ENCODE peak calls at places on chromosome 11, in eight cellular contexts. B is neural progenitor cell, L is HCT116, T is GM23338, C is MM.1S, W is hepatocyte, R is PC-3, O is SK-N-SH. N is an unnamed sample.

GRCh38 chr11:22387126-22387525 is 48.9 kb downstream of the SLC17A6 start:
- DNase-seq in T (no peak), B (no peak), O (no peak), L (no peak), R (no peak), C (no peak), W (no peak), N (no peak)

GRCh38 chr11:113419426-113420003 is 31.9 kb downstream of the ANKK1 start:
- DNase-seq in W (no peak), B (no peak), O (no peak), L (no peak), C (no peak), T (peak; percentile 9), R (no peak), N (no peak)

GRCh38 chr11:119803726-119804294 is 74.8 kb upstream of the NECTIN1 start:
- DNase-seq in B (no peak), L (no peak), W (no peak), O (no peak), R (no peak), T (no peak), C (no peak), N (no peak)

GRCh38 chr11:19766810-19767209 is 54.2 kb downstream of the NAV2 start:
- DNase-seq in T (no peak), R (peak; percentile 39), L (no peak), O (no peak), C (no peak), W (no peak), B (no peak), N (no peak)

GRCh38 chr11:81492923-81493445 is 1240.7 kb downstream of the FAM181B start:
- DNase-seq in L (no peak), T (no peak), O (no peak), B (no peak), W (no peak), C (no peak), R (no peak), N (no peak)

GRCh38 chr11:88338223-88338661 is 706 bp upstream of the CTSC start:
- DNase-seq in O (peak; percentile 35), T (peak; percentile 41), C (peak; percentile 72), L (no peak), R (peak; percentile 69), W (peak; percentile 64), B (peak; percentile 14), N (peak; percentile 72)

GRCh38 chr11:12122083-12122482 is 11.7 kb downstream of the MICAL2 start:
- DNase-seq in W (no peak), L (peak; percentile 48), B (peak; percentile 52), R (peak; percentile 43), C (no peak), T (peak; percentile 82), O (no peak), N (no peak)

GRCh38 chr11:42237701-42238235 is 778.3 kb upstream of the LRRC4C start:
- DNase-seq in C (no peak), B (no peak), L (no peak), R (peak; percentile 67), W (no peak), O (no peak), T (no peak), N (no peak)

GRCh38 chr11:94134651-94135512 is 6.2 kb downstream of the PANX1 start:
- DNase-seq in C (no peak), R (peak; percentile 90), O (no peak), W (peak; percentile 50), B (no peak), T (no peak), L (no peak), N (no peak)

GRCh38 chr11:57904369-57904768 is 119.3 kb upstream of the OR9Q1 start:
- DNase-seq in W (no peak), B (no peak), T (no peak), L (no peak), O (no peak), R (no peak), C (no peak), N (no peak)

GRCh38 chr11:6655790-6656580 is at the start of gene DCHS1:
- DNase-seq in C (no peak), T (peak; percentile 75), R (no peak), O (peak; percentile 96), W (peak; percentile 53), L (no peak), B (peak; percentile 75), N (no peak)

GRCh38 chr11:111526501-111526900 is 11.9 kb downstream of the HOATZ start:
- DNase-seq in O (no peak), W (no peak), L (no peak), B (no peak), T (no peak), R (peak; percentile 59), C (peak; percentile 56), N (no peak)

GRCh38 chr11:102047305-102047924 is at the start of gene CFAP300:
- DNase-seq in R (peak; percentile 77), C (peak; percentile 61), W (peak; percentile 80), T (peak; percentile 85), B (peak; percentile 82), L (no peak), O (peak; percentile 55), N (peak; percentile 11)

GRCh38 chr11:16252373-16252772 is 104.0 kb downstream of the SOX6 start:
- DNase-seq in L (no peak), B (peak; percentile 29), C (no peak), R (peak; percentile 16), W (peak; percentile 19), T (peak; percentile 74), O (peak; percentile 0), N (no peak)

GRCh38 chr11:94546886-94547285 is 3.2 kb downstream of the FUT4 start:
- DNase-seq in C (no peak), W (peak; percentile 40), R (peak; percentile 31), O (no peak), T (no peak), L (no peak), B (no peak), N (no peak)

GRCh38 chr11:112540261-112540660 is 279.6 kb upstream of the PLET1 start:
- DNase-seq in R (no peak), L (no peak), W (no peak), C (no peak), T (no peak), O (no peak), B (no peak), N (no peak)

GRCh38 chr11:128653828-128654231 is 40.0 kb upstream of the FLI1 start:
- DNase-seq in R (peak; percentile 90), C (no peak), O (no peak), T (peak; percentile 65), L (no peak), B (peak; percentile 42), W (peak; percentile 33), N (no peak)

GRCh38 chr11:100683107-100683506 is 4.0 kb upstream of the ARHGAP42 start:
- DNase-seq in R (no peak), T (no peak), W (no peak), O (no peak), B (no peak), L (no peak), C (no peak), N (no peak)

GRCh38 chr11:100680070-100680469 is 7.0 kb upstream of the ARHGAP42 start:
- DNase-seq in W (no peak), L (no peak), R (no peak), B (no peak), C (no peak), O (no peak), T (no peak), N (no peak)

GRCh38 chr11:100681064-100681502 is 6.0 kb upstream of the ARHGAP42 start:
- DNase-seq in B (no peak), O (no peak), W (peak; percentile 77), R (peak; percentile 91), T (peak; percentile 69), L (peak; percentile 80), C (peak; percentile 96), N (peak; percentile 56)

GRCh38 chr11:100684101-100685065 is 2.7 kb upstream of the ARHGAP42 start:
- DNase-seq in T (no peak), C (peak; percentile 42), L (peak; percentile 12), R (peak; percentile 78), B (no peak), W (no peak), O (no peak), N (no peak)

GRCh38 chr11:100682247-100682969 is 4.7 kb upstream of the ARHGAP42 start:
- DNase-seq in C (peak; percentile 45), R (peak; percentile 78), O (no peak), T (peak; percentile 56), W (peak; percentile 18), B (no peak), L (peak; percentile 21), N (peak; percentile 3)
- TF ChIP-seq EZH2phosphoT487 in C (no peak), R (no peak), O (no peak), T (no peak), W (no peak), B (no peak), L (no peak), N (no peak)

GRCh38 chr11:59222464-59223065 is 9.8 kb upstream of the MPEG1 start:
- DNase-seq in L (no peak), T (no peak), B (no peak), O (no peak), R (no peak), C (no peak), W (no peak), N (no peak)

GRCh38 chr11:59223611-59224010 is 10.9 kb upstream of the MPEG1 start:
- DNase-seq in O (no peak), L (no peak), C (no peak), W (no peak), R (no peak), T (no peak), B (no peak), N (no peak)

GRCh38 chr11:59219836-59220235 is 7.1 kb upstream of the MPEG1 start:
- DNase-seq in R (no peak), L (no peak), W (no peak), C (no peak), B (no peak), O (no peak), T (no peak), N (no peak)

GRCh38 chr11:59223177-59223576 is 10.4 kb upstream of the MPEG1 start:
- DNase-seq in O (no peak), C (no peak), R (no peak), B (no peak), W (no peak), T (no peak), L (no peak), N (no peak)

DNA sequence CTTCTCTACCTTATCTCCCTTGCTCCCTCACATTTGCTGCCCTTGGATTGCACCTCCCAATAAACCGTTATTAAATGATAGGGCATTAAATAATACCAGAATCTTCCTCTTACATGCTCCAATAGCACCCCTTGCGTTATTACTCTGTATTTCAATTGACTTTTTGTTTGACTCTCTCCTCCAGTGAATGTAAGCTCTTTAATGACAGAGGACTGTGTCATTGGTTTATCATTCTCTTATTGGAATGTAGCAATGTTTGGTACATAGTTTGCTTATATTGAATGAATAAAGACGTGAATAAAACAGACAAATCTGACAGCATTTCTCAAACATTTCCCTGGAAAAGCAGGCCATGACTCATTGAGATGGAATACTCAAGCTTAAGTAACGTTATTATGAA is 8.7 kb upstream of the MPEG1 start:
- DNase-seq in C (no peak), B (no peak), T (no peak), W (no peak), O (no peak), R (peak; percentile 91), L (no peak), N (peak; percentile 30)
- TF ChIP-seq CTCF in C (no peak), B (no peak), T (no peak), W (no peak), O (no peak), R (no peak), L (no peak), N (peak; percentile 75)

GRCh38 chr11:78822931-78823423 is 248.3 kb upstream of the NARS2 start:
- DNase-seq in R (no peak), T (no peak), L (no peak), B (no peak), C (no peak), O (no peak), W (no peak), N (no peak)
- TF ChIP-seq EZH2phosphoT487 in R (no peak), T (no peak), L (no peak), B (no peak), C (no peak), O (no peak), W (no peak), N (no peak)

GRCh38 chr11:133835258-133836075 is 9.8 kb downstream of the SPATA19 start:
- DNase-seq in R (peak; percentile 65), L (peak; percentile 47), W (peak; percentile 77), C (no peak), B (peak; percentile 82), O (peak; percentile 79), T (peak; percentile 86), N (peak; percentile 31)
- TF ChIP-seq CTCF in R (peak; percentile 54), L (peak; percentile 65), W (peak; percentile 74), C (peak; percentile 20), B (peak; percentile 77), O (peak; percentile 34), T (peak; percentile 63), N (peak; percentile 65)

N was measured in OCI-LY7.